ENCODE peak calls at places on chromosomes 13 and 19, in nine cellular contexts. Q, M, Z, P, D, F, A, C and K are unnamed samples.

GRCh38 chr13:94682229-94682628 is 30.1 kb downstream of the SOX21 start:
- DNase-seq in F (no peak), D (no peak), Z (no peak), A (no peak), M (no peak), Q (no peak), P (no peak), C (no peak), K (no peak)

GRCh38 chr13:27037571-27037970 is 134.0 kb downstream of the USP12 start:
- DNase-seq in F (no peak), A (no peak), Z (no peak), Q (no peak), C (no peak), M (no peak), P (no peak), D (no peak), K (no peak)

GRCh38 chr13:95893861-95894260 is 159.3 kb downstream of the UGGT2 start:
- DNase-seq in M (no peak), P (no peak), A (no peak), C (no peak), D (no peak), F (peak; percentile 7), Q (no peak), Z (no peak), K (no peak)

GRCh38 chr19:3507371-3508120 is 1.4 kb downstream of the FZR1 start:
- DNase-seq in M (no peak), Z (no peak), D (no peak), F (peak; percentile 41), P (peak; percentile 55), C (peak; percentile 52), A (peak; percentile 79), Q (peak; percentile 6), K (peak; percentile 73)

GRCh38 chr13:43023244-43023931 is at the start of gene DNAJC15:
- DNase-seq in F (peak; percentile 70), P (peak; percentile 80), M (peak; percentile 72), Q (peak; percentile 58), C (peak; percentile 94), Z (peak; percentile 27), D (peak; percentile 63), A (peak; percentile 14), K (peak; percentile 91)

GRCh38 chr13:72694314-72694713 is 33.1 kb downstream of the MZT1 start:
- DNase-seq in Z (no peak), M (no peak), A (no peak), F (no peak), Q (no peak), C (no peak), D (no peak), P (no peak), K (no peak)

GRCh38 chr13:98420560-98421175 is 156.2 kb downstream of the STK24 start:
- DNase-seq in M (no peak), A (no peak), Z (no peak), Q (no peak), C (no peak), D (no peak), F (no peak), P (no peak), K (no peak)

GRCh38 chr19:52369463-52370340 is at the start of gene ZNF880:
- DNase-seq in Q (peak; percentile 52), M (no peak), P (peak; percentile 93), D (no peak), F (peak; percentile 93), C (peak; percentile 98), Z (no peak), A (peak; percentile 96), K (peak; percentile 98)

GRCh38 chr13:74066937-74067336 is 67.3 kb downstream of the KLF12 start:
- DNase-seq in Z (no peak), A (no peak), M (no peak), Q (no peak), C (no peak), D (no peak), P (no peak), F (no peak), K (no peak)

GRCh38 chr19:45391346-45391745 is 13.5 kb downstream of the PPP1R13L start:
- DNase-seq in C (peak; percentile 28), F (peak; percentile 40), P (peak; percentile 71), Z (peak; percentile 44), Q (peak; percentile 25), D (no peak), A (no peak), M (no peak), K (peak; percentile 76)

GRCh38 chr19:55646889-55647731 is 902 bp upstream of the CCDC106 start:
- DNase-seq in C (peak; percentile 9), M (no peak), Z (peak; percentile 89), P (peak; percentile 23), F (peak; percentile 50), Q (peak; percentile 35), A (no peak), D (no peak), K (no peak)

GRCh38 chr19:35291259-35291658 is 702 bp upstream of the MAG start:
- DNase-seq in D (no peak), Q (no peak), A (no peak), F (no peak), P (no peak), Z (peak; percentile 57), M (peak; percentile 2), C (no peak), K (no peak)

GRCh38 chr19:8567522-8568172 is 9.6 kb downstream of the MYO1F start:
- DNase-seq in M (no peak), C (no peak), Q (no peak), P (no peak), Z (no peak), D (no peak), F (no peak), A (no peak), K (no peak)

GRCh38 chr19:18475004-18475453 is 37.1 kb upstream of the ISYNA1 start:
- DNase-seq in C (no peak), D (no peak), Z (no peak), A (no peak), P (no peak), Q (no peak), F (no peak), M (no peak), K (no peak)

GRCh38 chr19:18476507-18477041 is 38.6 kb upstream of the ISYNA1 start:
- DNase-seq in Z (no peak), M (no peak), C (peak; percentile 25), D (no peak), A (no peak), P (no peak), Q (no peak), F (no peak), K (no peak)

GRCh38 chr19:18474366-18474887 is 36.5 kb upstream of the ISYNA1 start:
- DNase-seq in P (no peak), Z (no peak), C (no peak), M (no peak), Q (no peak), A (no peak), D (no peak), F (no peak), K (no peak)

GRCh38 chr19:18477042-18477760 is 39.3 kb upstream of the ISYNA1 start:
- DNase-seq in Q (no peak), A (no peak), Z (no peak), M (no peak), F (no peak), D (no peak), P (no peak), C (peak; percentile 57), K (peak; percentile 61)

GRCh38 chr19:18475762-18476331 is 37.9 kb upstream of the ISYNA1 start:
- DNase-seq in C (no peak), F (no peak), P (no peak), A (no peak), D (no peak), M (no peak), Q (no peak), Z (no peak), K (no peak)
- H4K20me1 ChIP-seq in C (no peaks in the 10 kb centered on the region), F (peaks cover 34% of the 10 kb centered on the region), P (peaks cover 29% of the 10 kb centered on the region), A (peaks cover 38% of the 10 kb centered on the region), D (no peaks in the 10 kb centered on the region), M (peaks cover 74% of the 10 kb centered on the region), Q (peaks cover 17% of the 10 kb centered on the region), Z (no peaks in the 10 kb centered on the region), K (no peaks in the 10 kb centered on the region)

GRCh38 chr13:75636339-75637095 is 387 bp downstream of the LMO7 start:
- DNase-seq in D (no peak), C (peak; percentile 79), F (peak; percentile 61), P (peak; percentile 67), Z (peak; percentile 58), Q (peak; percentile 36), M (peak; percentile 54), A (peak; percentile 43), K (peak; percentile 70)
- TF ChIP-seq EZH2phosphoT487 in D (no peak), C (no peak), F (peak; percentile 65), P (no peak), Z (no peak), Q (no peak), M (no peak), A (no peak), K (no peak)

GRCh38 chr13:99811067-99811715 is 160.4 kb downstream of the ZIC5 start:
- DNase-seq in Q (no peak), C (no peak), D (no peak), A (no peak), P (no peak), M (no peak), Z (no peak), F (no peak), K (no peak)
- H4K20me1 ChIP-seq in Q (no peaks in the 10 kb centered on the region), C (no peaks in the 10 kb centered on the region), D (no peaks in the 10 kb centered on the region), A (no peaks in the 10 kb centered on the region), P (no peaks in the 10 kb centered on the region), M (no peaks in the 10 kb centered on the region), Z (no peaks in the 10 kb centered on the region), F (no peaks in the 10 kb centered on the region), K (no peaks in the 10 kb centered on the region)

GRCh38 chr19:13226983-13227382 is 76.8 kb downstream of the IER2 start:
- DNase-seq in Q (no peak), D (no peak), A (no peak), F (no peak), C (no peak), P (no peak), M (no peak), Z (no peak), K (no peak)

GRCh38 chr19:13229246-13229645 is 79.0 kb downstream of the IER2 start:
- DNase-seq in Z (no peak), F (no peak), M (no peak), C (no peak), A (no peak), Q (no peak), P (no peak), D (no peak), K (no peak)

GRCh38 chr19:13228561-13228960 is 78.3 kb downstream of the IER2 start:
- DNase-seq in M (no peak), Z (peak; percentile 53), P (no peak), Q (peak; percentile 61), C (no peak), A (no peak), F (no peak), D (no peak), K (no peak)

GRCh38 chr19:13225973-13226865 is 76.0 kb downstream of the IER2 start:
- DNase-seq in A (no peak), P (no peak), Z (no peak), F (no peak), M (no peak), Q (no peak), D (no peak), C (no peak), K (no peak)

GRCh38 chr19:13225085-13225484 is 74.9 kb downstream of the IER2 start:
- DNase-seq in C (no peak), P (no peak), A (no peak), Z (no peak), F (no peak), D (no peak), M (no peak), Q (no peak), K (no peak)
- TF ChIP-seq EZH2phosphoT487 in C (no peak), P (no peak), A (no peak), Z (no peak), F (no peak), D (no peak), M (no peak), Q (no peak), K (no peak)